ENCODE peak calls at places on chromosome 19, in six cellular contexts. One of them, this sample, is unnamed.

GRCh38 chr19:16342002-16342715 is 17.5 kb downstream of the KLF2 start:
- DNase-seq in stimulated activated CD4-positive, alpha-beta T cell treated with anti-CD3 and anti-CD28 coated beads, Interleukin-1b, Interleukin-23, amount 100 ng/mL, for 24 hours: no peak
- DNase-seq in omental fat pad: no peak
- DNase-seq in stimulated activated naive B cell treated with anti-CD40 and anti-IgM and Interleukin-4, amounts not matched to agents 10 μg/mL and 1 μg/mL and 100 μg/mL, for 72 hours: peak
- DNase-seq in AG10803: peak
- DNase-seq in M059J: peak
- DNase-seq in this sample: peak

GRCh38 chr19:17948967-17949930 is 16.4 kb downstream of the CCDC124 start:
- DNase-seq in stimulated activated CD4-positive, alpha-beta T cell treated with anti-CD3 and anti-CD28 coated beads, Interleukin-1b, Interleukin-23, amount 100 ng/mL, for 24 hours: no peak
- DNase-seq in omental fat pad: no peak
- DNase-seq in stimulated activated naive B cell treated with anti-CD40 and anti-IgM and Interleukin-4, amounts not matched to agents 10 μg/mL and 1 μg/mL and 100 μg/mL, for 72 hours: no peak
- DNase-seq in AG10803: no peak
- DNase-seq in M059J: no peak
- DNase-seq in this sample: no peak

GRCh38 chr19:2332341-2333026 is 4.0 kb downstream of the SPPL2B start:
- DNase-seq in stimulated activated CD4-positive, alpha-beta T cell treated with anti-CD3 and anti-CD28 coated beads, Interleukin-1b, Interleukin-23, amount 100 ng/mL, for 24 hours: no peak
- DNase-seq in omental fat pad: no peak
- DNase-seq in stimulated activated naive B cell treated with anti-CD40 and anti-IgM and Interleukin-4, amounts not matched to agents 10 μg/mL and 1 μg/mL and 100 μg/mL, for 72 hours: peak
- DNase-seq in AG10803: peak
- DNase-seq in M059J: no peak
- DNase-seq in this sample: no peak

GRCh38 chr19:51948979-51949378 is 21.7 kb downstream of the ZNF613 start:
- DNase-seq in stimulated activated CD4-positive, alpha-beta T cell treated with anti-CD3 and anti-CD28 coated beads, Interleukin-1b, Interleukin-23, amount 100 ng/mL, for 24 hours: no peak
- DNase-seq in omental fat pad: no peak
- DNase-seq in stimulated activated naive B cell treated with anti-CD40 and anti-IgM and Interleukin-4, amounts not matched to agents 10 μg/mL and 1 μg/mL and 100 μg/mL, for 72 hours: no peak
- DNase-seq in AG10803: peak
- DNase-seq in M059J: no peak
- DNase-seq in this sample: no peak

GRCh38 chr19:55062735-55063491 is at the start of gene RDH13:
- DNase-seq in stimulated activated CD4-positive, alpha-beta T cell treated with anti-CD3 and anti-CD28 coated beads, Interleukin-1b, Interleukin-23, amount 100 ng/mL, for 24 hours: peak
- DNase-seq in omental fat pad: peak
- DNase-seq in stimulated activated naive B cell treated with anti-CD40 and anti-IgM and Interleukin-4, amounts not matched to agents 10 μg/mL and 1 μg/mL and 100 μg/mL, for 72 hours: peak
- DNase-seq in AG10803: peak
- DNase-seq in M059J: peak
- DNase-seq in this sample: peak

GRCh38 chr19:18589380-18590272 is 1.0 kb downstream of the REX1BD start:
- DNase-seq in stimulated activated CD4-positive, alpha-beta T cell treated with anti-CD3 and anti-CD28 coated beads, Interleukin-1b, Interleukin-23, amount 100 ng/mL, for 24 hours: no peak
- DNase-seq in omental fat pad: no peak
- DNase-seq in stimulated activated naive B cell treated with anti-CD40 and anti-IgM and Interleukin-4, amounts not matched to agents 10 μg/mL and 1 μg/mL and 100 μg/mL, for 72 hours: peak
- DNase-seq in AG10803: peak
- DNase-seq in M059J: peak
- DNase-seq in this sample: peak

GRCh38 chr19:2014731-2015610 is 543 bp downstream of the BTBD2 start:
- DNase-seq in stimulated activated CD4-positive, alpha-beta T cell treated with anti-CD3 and anti-CD28 coated beads, Interleukin-1b, Interleukin-23, amount 100 ng/mL, for 24 hours: no peak
- DNase-seq in omental fat pad: no peak
- DNase-seq in stimulated activated naive B cell treated with anti-CD40 and anti-IgM and Interleukin-4, amounts not matched to agents 10 μg/mL and 1 μg/mL and 100 μg/mL, for 72 hours: no peak
- DNase-seq in AG10803: no peak
- DNase-seq in M059J: no peak
- DNase-seq in this sample: peak

GRCh38 chr19:34120846-34121639 is 51.3 kb upstream of the LSM14A start:
- DNase-seq in stimulated activated CD4-positive, alpha-beta T cell treated with anti-CD3 and anti-CD28 coated beads, Interleukin-1b, Interleukin-23, amount 100 ng/mL, for 24 hours: no peak
- DNase-seq in omental fat pad: no peak
- DNase-seq in stimulated activated naive B cell treated with anti-CD40 and anti-IgM and Interleukin-4, amounts not matched to agents 10 μg/mL and 1 μg/mL and 100 μg/mL, for 72 hours: no peak
- DNase-seq in AG10803: peak
- DNase-seq in M059J: peak
- DNase-seq in this sample: peak

GRCh38 chr19:29515233-29515619 is 10.6 kb upstream of the VSTM2B start:
- DNase-seq in stimulated activated CD4-positive, alpha-beta T cell treated with anti-CD3 and anti-CD28 coated beads, Interleukin-1b, Interleukin-23, amount 100 ng/mL, for 24 hours: no peak
- DNase-seq in omental fat pad: no peak
- DNase-seq in stimulated activated naive B cell treated with anti-CD40 and anti-IgM and Interleukin-4, amounts not matched to agents 10 μg/mL and 1 μg/mL and 100 μg/mL, for 72 hours: no peak
- DNase-seq in AG10803: no peak
- DNase-seq in M059J: no peak
- DNase-seq in this sample: no peak